ENCODE peak calls at places on chromosomes 16 and 17, in seven cellular contexts. M is left lung; K is CD8-positive, alpha-beta T cell; N is upper lobe of right lung; T is transverse colon; B is mesothelial cell of epicardium; A is CD4-positive, alpha-beta T cell. I is an unnamed sample.

GRCh38 chr17:36978810-36979584 is 30.2 kb downstream of the AATF start:
- DNase-seq in M (no peak), K (no peak), N (no peak), T (no peak), B (no peak), A (no peak), I (no peak)

GRCh38 chr16:79947771-79948170 is 347.2 kb upstream of the MAF start:
- DNase-seq in M (no peak), K (no peak), N (no peak), T (no peak), B (no peak), A (no peak), I (no peak)

GRCh38 chr17:78324391-78325075 is 35.3 kb downstream of the SOCS3 start:
- DNase-seq in M (peak; percentile 87), K (no peak), N (no peak), T (peak; percentile 60), B (no peak), A (no peak), I (no peak)

GRCh38 chr17:60330731-60331130 is 61.2 kb downstream of the USP32 start:
- DNase-seq in M (no peak), K (no peak), N (no peak), T (no peak), B (no peak), A (no peak), I (no peak)

GRCh38 chr16:85338638-85338982 is 226.3 kb upstream of the CIBAR2 start:
- DNase-seq in M (no peak), K (no peak), N (no peak), T (no peak), B (no peak), A (no peak), I (no peak)

GRCh38 chr17:82204831-82205719 is 7.6 kb downstream of the CCDC57 start:
- DNase-seq in M (no peak), K (no peak), N (no peak), T (no peak), B (no peak), A (no peak), I (no peak)

GRCh38 chr16:19785512-19786130 is 67.5 kb downstream of the IQCK start:
- DNase-seq in M (no peak), K (no peak), N (no peak), T (no peak), B (no peak), A (no peak), I (no peak)

GRCh38 chr16:69927056-69927757 is 23.9 kb upstream of the CLEC18A start:
- DNase-seq in M (peak; percentile 51), K (no peak), N (no peak), T (no peak), B (no peak), A (no peak), I (no peak)

GRCh38 chr16:50297301-50298074 is 31.1 kb downstream of the ADCY7 start:
- DNase-seq in M (peak; percentile 51), K (no peak), N (peak; percentile 48), T (peak; percentile 5), B (no peak), A (no peak), I (no peak)

GRCh38 chr16:66524601-66525164 is 25.2 kb downstream of the TK2 start:
- DNase-seq in M (no peak), K (no peak), N (no peak), T (peak; percentile 70), B (no peak), A (no peak), I (no peak)

GRCh38 chr17:48150602-48151001 is 43.0 kb downstream of the SNX11 start:
- DNase-seq in M (no peak), K (no peak), N (no peak), T (no peak), B (no peak), A (no peak), I (no peak)

GRCh38 chr17:42436401-42436800 is 13.3 kb upstream of the CAVIN1 start:
- DNase-seq in M (no peak), K (no peak), N (no peak), T (peak; percentile 20), B (no peak), A (no peak), I (no peak)

GRCh38 chr16:1772362-1772907 is at the start of gene EME2:
- DNase-seq in M (no peak), K (peak; percentile 56), N (no peak), T (peak; percentile 58), B (no peak), A (no peak), I (no peak)

GRCh38 chr17:80284631-80285030 is 24.0 kb downstream of the RNF213 start:
- DNase-seq in M (peak; percentile 42), K (no peak), N (no peak), T (no peak), B (no peak), A (no peak), I (no peak)
- TF ChIP-seq CTCF in M (no peak), K (no peak), N (no peak), T (no peak), B (no peak), A (no peak), I (no peak)

DNA sequence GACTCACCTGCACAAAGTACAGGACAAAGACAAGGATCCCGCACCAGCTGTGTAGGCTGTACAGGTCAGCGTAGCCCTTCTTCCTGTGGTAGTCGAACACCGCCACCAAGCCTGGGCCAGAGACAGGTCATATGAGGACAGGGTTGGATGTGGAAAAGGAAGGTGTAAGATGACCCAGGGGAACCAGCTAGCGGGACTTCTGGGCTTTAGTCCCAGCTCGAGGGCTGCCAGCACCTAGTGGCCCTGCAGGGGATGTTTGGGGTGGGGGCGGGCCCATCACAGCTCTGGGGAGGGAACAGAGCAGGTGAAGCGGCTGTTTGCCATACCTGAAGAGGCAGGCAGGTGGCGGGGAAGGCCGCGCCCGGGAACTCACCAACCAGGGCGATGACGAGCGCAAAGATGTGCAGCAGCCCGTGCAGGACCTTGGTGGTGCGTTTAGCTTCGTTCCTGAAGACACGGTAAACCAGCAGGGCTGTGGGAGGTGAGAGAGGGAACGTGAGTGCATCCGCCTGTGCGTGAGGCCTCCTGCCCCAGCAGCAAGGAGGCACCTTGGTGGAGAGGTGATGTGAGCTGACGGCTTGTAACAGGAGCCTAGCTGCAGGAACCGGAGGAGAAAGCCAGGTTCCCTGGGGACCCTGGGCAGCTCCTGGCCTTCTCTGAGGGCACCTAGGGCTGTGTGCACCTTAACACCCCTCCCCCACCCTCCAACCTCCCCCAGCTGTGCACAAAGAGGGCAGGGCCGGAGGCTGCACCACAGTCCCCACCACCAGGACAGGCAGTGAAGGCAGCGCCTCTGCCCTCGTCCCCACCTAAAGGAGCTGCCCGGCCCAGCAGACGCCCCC is 10.2 kb downstream of the CYB561 start:
- DNase-seq in M (peak; percentile 76), K (no peak), N (peak; percentile 77), T (peak; percentile 42), B (no peak), A (no peak), I (no peak)
- TF ChIP-seq CTCF in M (no peak), K (no peak), N (peak; percentile 8), T (peak; percentile 26), B (no peak), A (no peak), I (no peak)

GRCh38 chr17:28712037-28712704 is 483 bp upstream of the PROCA1 start:
- DNase-seq in M (peak; percentile 90), K (peak; percentile 63), N (peak; percentile 81), T (peak; percentile 56), B (no peak), A (peak; percentile 47), I (no peak)

GRCh38 chr17:28711723-28712036 is at the start of gene PROCA1:
- DNase-seq in M (peak; percentile 88), K (peak; percentile 48), N (no peak), T (no peak), B (no peak), A (peak; percentile 10), I (no peak)

GRCh38 chr17:28715217-28715616 is 2.5 kb downstream of the RAB34 start:
- DNase-seq in M (no peak), K (no peak), N (no peak), T (no peak), B (no peak), A (no peak), I (no peak)

GRCh38 chr17:28712705-28713415 is 1.2 kb upstream of the PROCA1 start:
- DNase-seq in M (peak; percentile 13), K (no peak), N (no peak), T (no peak), B (no peak), A (no peak), I (no peak)

DNA sequence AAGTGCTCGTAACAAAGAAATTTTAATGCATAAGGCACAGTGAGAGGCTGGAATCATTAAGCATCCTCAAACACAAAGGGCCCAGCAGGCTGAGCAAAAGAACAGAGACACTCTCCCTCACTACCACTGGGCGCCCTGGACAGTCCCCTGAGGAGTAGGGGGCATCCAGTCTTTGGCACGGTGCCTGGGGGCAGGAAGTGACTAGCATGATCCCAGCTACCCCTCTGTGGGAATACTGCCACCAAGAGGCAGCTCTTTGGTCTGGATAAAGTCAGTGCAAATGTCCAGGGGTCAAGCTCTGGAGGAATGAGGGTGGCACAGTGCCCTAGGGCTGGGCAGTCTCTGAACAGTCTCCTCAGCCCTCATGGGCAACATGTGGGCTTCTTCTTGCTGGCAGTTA is 2.6 kb upstream of the PROCA1 start:
- DNase-seq in M (peak; percentile 44), K (no peak), N (no peak), T (no peak), B (no peak), A (no peak), I (no peak)
- TF ChIP-seq CTCF in M (no peak), K (no peak), N (no peak), T (no peak), B (no peak), A (no peak), I (no peak)

GRCh38 chr17:916315-916714 is 63.3 kb downstream of the NXN start:
- DNase-seq in M (no peak), K (no peak), N (no peak), T (no peak), B (no peak), A (no peak), I (no peak)
- TF ChIP-seq CTCF in M (no peak), K (no peak), N (peak; percentile 12), T (no peak), B (no peak), A (no peak), I (no peak)

GRCh38 chr16:5058476-5058875 is 7.3 kb downstream of the C16orf89 start:
- DNase-seq in M (no peak), K (no peak), N (no peak), T (no peak), B (no peak), A (no peak), I (no peak)

GRCh38 chr16:5054876-5055865 is 10.6 kb downstream of the C16orf89 start:
- DNase-seq in M (no peak), K (no peak), N (peak; percentile 34), T (no peak), B (no peak), A (no peak), I (no peak)

GRCh38 chr16:5060073-5060641 is 5.6 kb downstream of the C16orf89 start:
- DNase-seq in M (no peak), K (no peak), N (peak; percentile 33), T (no peak), B (no peak), A (no peak), I (no peak)

GRCh38 chr16:5059386-5060072 is 6.2 kb downstream of the C16orf89 start:
- DNase-seq in M (no peak), K (no peak), N (peak; percentile 33), T (no peak), B (no peak), A (no peak), I (no peak)

DNA sequence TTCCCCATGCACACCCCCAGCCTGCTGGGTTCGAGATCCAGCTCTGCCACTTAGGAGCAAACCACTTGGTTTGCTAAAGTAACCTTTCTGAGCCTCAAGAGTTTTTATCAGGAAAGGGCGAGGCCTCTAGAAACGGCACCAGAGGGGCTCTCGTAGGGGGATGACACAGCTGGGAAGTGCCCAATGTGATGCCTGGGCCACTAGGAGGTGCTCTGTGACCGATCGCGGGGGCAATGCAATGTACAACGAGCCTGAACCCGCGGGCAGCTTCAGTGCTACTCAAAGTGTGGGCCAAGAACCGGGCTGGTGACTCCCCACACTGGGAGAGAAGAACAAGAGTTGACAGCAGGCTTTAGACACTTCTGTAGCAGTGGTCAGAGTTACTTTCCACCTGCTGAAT is 9.4 kb downstream of the C16orf89 start:
- DNase-seq in M (no peak), K (peak; percentile 41), N (peak; percentile 61), T (peak; percentile 41), B (no peak), A (peak; percentile 18), I (no peak)
- TF ChIP-seq CTCF in M (no peak), K (peak; percentile 35), N (peak; percentile 33), T (peak; percentile 38), B (no peak), A (no peak), I (peak; percentile 39)